ENCODE peak calls at places on chromosome 7, in five cellular contexts. I is SK-N-SH, P is K562, O is HepG2, V is GM12878. S is an unnamed sample.

GRCh38 chr7:138065827-138066226 is 10.4 kb upstream of the AKR1D1 start:
- DNase-seq in V (no peak), I (no peak), O (peak), P (no peak), S (no peak)

GRCh38 chr7:46494441-46494840 is 573.4 kb upstream of the IGFBP3 start:
- DNase-seq in I (no peak), V (no peak), P (no peak), O (no peak), S (peak)

GRCh38 chr7:138304071-138304320 is 156.1 kb upstream of the TRIM24 start:
- DNase-seq in O (no peak), P (no peak), I (no peak), V (no peak), S (no peak)

GRCh38 chr7:9507281-9507680 is 1073.9 kb downstream of the NXPH1 start:
- DNase-seq in O (no peak), V (no peak), I (no peak), P (no peak), S (no peak)

GRCh38 chr7:156179872-156180390 is 367.7 kb upstream of the SHH start:
- DNase-seq in I (no peak), P (no peak), O (no peak), V (no peak), S (no peak)

GRCh38 chr7:135232720-135233119 is 918 bp upstream of the STRA8 start:
- DNase-seq in P (peak), V (no peak), O (no peak), I (peak), S (no peak)

GRCh38 chr7:158228131-158228530 is 359.5 kb downstream of the PTPRN2 start:
- DNase-seq in I (no peak), O (no peak), V (no peak), P (no peak), S (no peak)

GRCh38 chr7:55224810-55225209 is 140.3 kb upstream of the LANCL2 start:
- DNase-seq in I (no peak), O (no peak), V (no peak), P (no peak), S (no peak)

GRCh38 chr7:98617051-98617959 is at the start of gene NPTX2:
- DNase-seq in P (no peak), I (peak), V (no peak), O (no peak), S (no peak)

GRCh38 chr7:683526-684205 is 42.8 kb upstream of the DNAAF5 start:
- DNase-seq in O (no peak), V (no peak), P (no peak), I (no peak), S (no peak)
- TF ChIP-seq MXI1 in O (no peak), V (no peak), P (no peak), I (no peak), S (no peak)

GRCh38 chr7:40412323-40412722 is 277.5 kb downstream of the SUGCT start:
- DNase-seq in I (no peak), O (no peak), V (no peak), P (no peak), S (no peak)
- TF ChIP-seq RAD21 in I (no peak), O (no peak), V (no peak), P (no peak), S (no peak)

DNA sequence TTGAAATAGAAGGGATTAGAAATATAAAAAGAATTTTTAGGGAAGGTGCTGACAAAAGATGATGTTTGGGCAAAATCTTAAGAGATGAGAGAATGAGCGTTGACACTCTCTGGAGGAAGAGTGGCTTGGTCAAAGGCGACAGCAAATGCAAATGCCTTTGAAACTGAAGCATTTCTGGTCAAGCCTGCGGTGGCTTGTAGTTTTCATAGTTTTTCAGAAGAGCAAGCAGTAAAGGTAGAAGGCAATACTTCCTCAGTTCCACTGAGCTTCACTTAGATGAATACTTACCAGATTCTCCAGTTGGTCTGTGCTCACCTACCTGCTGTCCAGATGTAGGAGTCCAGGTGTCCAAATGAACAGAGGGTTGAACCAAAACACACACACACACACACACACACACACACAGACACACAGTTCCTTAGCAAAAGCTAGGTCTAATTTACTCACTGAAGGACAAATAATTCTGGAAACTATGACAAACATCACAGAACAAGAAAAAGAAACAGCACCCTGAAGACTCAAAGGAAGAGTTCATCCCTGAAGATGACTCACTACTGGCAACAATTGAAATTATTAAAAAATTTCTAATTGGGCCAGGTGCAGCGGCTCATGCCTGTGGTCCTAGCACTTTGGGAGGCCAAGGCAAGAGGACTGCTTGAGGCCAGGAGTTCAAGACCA is 12.1 kb upstream of the STK17A start:
- DNase-seq in I (no peak), O (no peak), P (no peak), V (no peak), S (no peak)
- TF ChIP-seq MXI1 in I (no peak), O (no peak), P (no peak), V (no peak), S (no peak)

GRCh38 chr7:50982626-50983025 is 199.9 kb upstream of the GRB10 start:
- DNase-seq in P (no peak), I (no peak), V (no peak), O (no peak), S (no peak)
- TF ChIP-seq RAD21 in P (no peak), I (no peak), V (no peak), O (no peak), S (no peak)

DNA sequence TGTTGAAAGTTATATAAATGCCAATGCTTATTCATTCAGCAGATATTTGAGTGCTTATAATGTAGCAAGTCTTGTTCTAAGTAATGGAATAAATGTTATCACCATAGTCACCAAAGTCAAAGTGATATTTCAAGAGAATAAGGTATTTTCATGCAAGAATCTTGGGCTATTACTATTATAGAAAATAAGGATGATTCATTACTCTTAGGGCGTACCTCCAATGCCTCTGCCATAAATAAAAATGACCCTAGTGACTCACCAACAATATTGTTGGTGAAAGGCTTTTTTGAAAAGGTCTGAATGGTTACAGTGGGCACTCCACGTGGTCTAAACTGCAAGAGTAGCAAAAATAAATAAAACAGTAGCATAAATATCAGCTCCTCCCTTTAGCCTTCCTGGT is 68.4 kb downstream of the RALA start:
- DNase-seq in O (no peak), I (no peak), V (no peak), P (no peak), S (peak)
- TF ChIP-seq MXI1 in O (no peak), I (no peak), V (no peak), P (no peak), S (peak)

GRCh38 chr7:30471205-30471604 is 7.4 kb downstream of the NOD1 start:
- DNase-seq in O (no peak), V (no peak), P (no peak), I (no peak), S (no peak)

GRCh38 chr7:30472081-30472770 is 6.4 kb downstream of the NOD1 start:
- DNase-seq in O (no peak), I (no peak), V (no peak), P (no peak), S (no peak)

GRCh38 chr7:30470163-30470770 is 8.3 kb downstream of the NOD1 start:
- DNase-seq in V (no peak), P (peak), O (no peak), I (no peak), S (peak)

GRCh38 chr7:30469303-30469702 is 9.3 kb downstream of the NOD1 start:
- DNase-seq in I (no peak), P (no peak), O (peak), V (no peak), S (peak)

DNA sequence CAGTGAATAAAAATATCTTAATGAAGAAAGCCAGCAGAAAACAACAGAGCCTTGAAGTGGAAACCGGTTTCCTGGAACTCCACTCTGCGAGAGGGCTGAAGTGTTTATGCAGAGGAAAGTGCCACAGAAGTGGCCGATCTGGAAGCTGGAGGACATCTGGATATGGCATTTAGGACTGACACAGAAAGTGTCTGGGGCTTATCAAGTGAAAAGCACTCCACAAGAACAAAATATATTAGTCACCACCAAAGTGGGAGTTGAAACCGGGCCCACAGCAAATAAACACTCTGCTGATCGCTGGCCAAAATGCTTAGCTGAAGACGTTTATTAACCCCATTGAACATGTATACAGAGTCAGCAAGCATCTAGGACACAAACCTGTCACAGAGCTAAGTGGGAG is 7.8 kb downstream of the NOD1 start:
- DNase-seq in P (peak), O (no peak), V (no peak), I (no peak), S (peak)
- TF ChIP-seq RAD21 in P (no peak), O (no peak), V (no peak), I (no peak), S (no peak)

DNA sequence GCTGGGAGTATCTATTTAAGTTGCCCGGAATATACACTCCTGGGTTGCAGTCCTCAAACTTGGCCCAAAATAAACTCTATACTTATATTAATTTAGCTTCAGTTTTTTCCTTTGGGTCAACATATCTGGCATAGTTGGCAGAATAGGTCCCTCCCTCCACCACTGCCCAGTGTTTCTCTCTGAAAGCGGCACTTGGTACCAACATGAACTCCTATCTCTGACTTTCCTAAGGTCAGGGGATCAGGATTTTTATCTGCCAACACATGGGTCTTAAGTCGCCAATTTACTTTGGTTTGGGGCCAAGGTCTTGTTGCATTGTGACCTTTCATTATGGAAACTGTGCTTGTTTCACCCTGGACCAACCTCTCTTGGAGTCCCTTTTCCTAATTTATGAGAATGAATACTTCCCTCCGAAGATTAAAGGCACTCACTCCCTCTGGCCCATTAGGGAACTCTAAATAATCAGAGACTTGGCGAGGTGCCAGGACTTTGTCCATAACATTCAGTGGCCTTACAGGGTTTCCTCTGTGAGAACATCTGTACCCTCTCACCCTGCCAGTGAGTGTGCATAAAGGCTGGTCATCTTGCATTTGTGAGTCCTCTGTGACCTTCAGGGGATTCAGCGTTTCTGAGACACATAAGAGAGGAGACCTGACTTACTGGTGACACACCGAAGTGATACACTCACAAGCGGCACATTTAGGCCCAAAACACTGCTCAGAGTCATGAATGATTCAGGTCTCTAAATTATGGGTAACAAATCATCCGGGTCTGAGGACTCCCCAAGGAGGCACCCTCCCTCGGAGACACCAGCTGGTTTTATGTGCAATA is 19.7 kb upstream of the FKBP9 start:
- DNase-seq in I (peak), P (peak), O (peak), V (no peak), S (peak)
- TF ChIP-seq MXI1 in I (no peak), P (no peak), O (no peak), V (no peak), S (no peak)